ENCODE peak calls at places on chromosomes 3 and 15, in six cellular contexts. U is NCI-H510A treated with DMSO at 0.1 percent for 48 hours, T is activated gamma-delta T cell treated with Interleukin-2 at 50 U/mL for 16 hours, X is HCT116, B is iris pigment epithelial cell, K is fibroblast of the conjunctiva. F is an unnamed sample.

GRCh38 chr3:122510878-122511481 is 3.8 kb downstream of the KPNA1 start:
- DNase-seq in U (no peak), K (no peak), X (no peak), T (no peak), B (peak; percentile 38), F (no peak)

GRCh38 chr15:91114301-91114700 is 14.2 kb downstream of the SV2B start:
- DNase-seq in T (no peak), B (no peak), K (no peak), U (no peak), X (no peak), F (no peak)

GRCh38 chr15:91472316-91472756 is 372.3 kb downstream of the SV2B start:
- DNase-seq in U (no peak), K (no peak), B (peak; percentile 20), X (no peak), T (peak; percentile 19), F (no peak)

GRCh38 chr3:20912406-20912805 is 726.4 kb upstream of the SGO1 start:
- DNase-seq in K (no peak), X (no peak), U (no peak), T (no peak), B (no peak), F (no peak)

GRCh38 chr15:94229591-94230365 is 1.6 kb upstream of the MCTP2 start:
- DNase-seq in K (no peak), T (peak; percentile 48), X (no peak), B (no peak), U (no peak), F (peak; percentile 35)

GRCh38 chr3:16512435-16513140 is 911 bp downstream of the RFTN1 start:
- DNase-seq in B (peak; percentile 49), U (no peak), T (peak; percentile 25), X (no peak), K (peak; percentile 17), F (no peak)

GRCh38 chr3:90062018-90062417 is 954.6 kb downstream of the EPHA3 start:
- DNase-seq in X (no peak), T (no peak), B (peak; percentile 2), U (no peak), K (peak; percentile 52), F (no peak)

GRCh38 chr3:108393128-108393900 is 97.0 kb downstream of the HHLA2 start:
- DNase-seq in X (no peak), B (no peak), T (no peak), K (no peak), U (no peak), F (no peak)

GRCh38 chr3:49013738-49014660 is 4.4 kb downstream of the DALRD3 start:
- DNase-seq in B (peak; percentile 43), K (no peak), X (no peak), T (peak; percentile 50), U (peak; percentile 31), F (no peak)

GRCh38 chr3:28247286-28247685 is 5.9 kb downstream of the CMC1 start:
- DNase-seq in U (no peak), T (no peak), K (no peak), B (no peak), X (no peak), F (no peak)

GRCh38 chr15:29795610-29796009 is 26.7 kb downstream of the TJP1 start:
- DNase-seq in K (no peak), T (no peak), B (no peak), U (no peak), X (no peak), F (no peak)

GRCh38 chr3:39990532-39990931 is 181.1 kb downstream of the MYRIP start:
- DNase-seq in U (peak; percentile 8), X (peak; percentile 55), B (peak; percentile 58), K (peak; percentile 38), T (no peak), F (peak; percentile 45)

GRCh38 chr3:128413413-128414205 is 53.1 kb downstream of the DNAJB8 start:
- DNase-seq in K (no peak), T (no peak), X (no peak), U (no peak), B (no peak), F (no peak)

GRCh38 chr3:21888656-21889055 is 137.6 kb upstream of the ZNF385D start:
- DNase-seq in B (no peak), K (no peak), U (no peak), X (no peak), T (no peak), F (no peak)

GRCh38 chr3:50572158-50572557 is 2.8 kb downstream of the HEMK1 start:
- DNase-seq in T (peak; percentile 81), X (no peak), U (peak; percentile 38), B (peak; percentile 57), K (peak; percentile 50), F (peak; percentile 22)